ENCODE peak calls at places on chromosomes 1 and 21, in eight cellular contexts. Y is foreskin fibroblast; T is central memory CD4-positive, alpha-beta T cell; R is GM12865; F is C1 segment of cervical spinal cord; G is activated T-cell treated with anti-CD3 and anti-CD28 coated beads for 1 hour; N is coronary artery; Z is AG09319. S is an unnamed sample.

GRCh38 chr1:17825273-17826164 is 70.4 kb downstream of the ACTL8 start:
- DNase-seq in G (no peak), N (peak), Y (no peak), T (no peak), Z (no peak), F (no peak), R (no peak), S (no peak)

GRCh38 chr1:247906504-247907047 is 11.2 kb downstream of the OR2W3 start:
- DNase-seq in T (peak), Y (no peak), N (no peak), G (no peak), Z (no peak), R (no peak), F (no peak), S (peak)

GRCh38 chr1:214862421-214862820 is 220.1 kb upstream of the KCNK2 start:
- DNase-seq in G (no peak), T (no peak), N (no peak), R (no peak), F (no peak), Y (no peak), Z (no peak), S (peak)

GRCh38 chr1:221576268-221576667 is 165.6 kb downstream of the DUSP10 start:
- DNase-seq in Y (peak), N (no peak), F (no peak), T (no peak), R (peak), Z (no peak), G (no peak), S (peak)

GRCh38 chr1:48222501-48223242 is at the start of gene SLC5A9:
- DNase-seq in Y (no peak), F (no peak), T (no peak), G (no peak), R (no peak), N (no peak), Z (no peak), S (no peak)

GRCh38 chr21:36981049-36981391 is 14.6 kb upstream of the HLCS start:
- DNase-seq in N (no peak), T (no peak), G (no peak), F (no peak), Z (no peak), R (no peak), Y (no peak), S (no peak)

GRCh38 chr1:17933991-17934390 is 173.6 kb upstream of the IGSF21 start:
- DNase-seq in G (no peak), F (no peak), Z (no peak), Y (no peak), T (no peak), R (no peak), N (no peak), S (no peak)

GRCh38 chr1:93716974-93717373 is 35.3 kb upstream of the BCAR3 start:
- DNase-seq in T (no peak), Y (no peak), Z (no peak), F (no peak), G (no peak), N (no peak), R (peak), S (peak)

GRCh38 chr1:2208309-2209239 is 14.0 kb upstream of the FAAP20 start:
- DNase-seq in Y (peak), T (no peak), N (peak), R (no peak), G (no peak), Z (peak), F (no peak), S (peak)

GRCh38 chr1:230031131-230031530 is 35.9 kb upstream of the GALNT2 start:
- DNase-seq in R (no peak), F (no peak), Z (no peak), N (no peak), T (no peak), G (no peak), Y (peak), S (peak)

GRCh38 chr1:193355179-193355578 is 168.8 kb upstream of the B3GALT2 start:
- DNase-seq in T (no peak), F (no peak), R (no peak), N (no peak), Z (no peak), G (no peak), Y (peak), S (peak)

GRCh38 chr1:170661646-170662411 is 2.1 kb upstream of the PRRX1 start:
- DNase-seq in F (no peak), N (no peak), R (no peak), G (no peak), Z (no peak), T (no peak), Y (peak), S (peak)

GRCh38 chr21:14981246-14981645 is 83.6 kb downstream of the NRIP1 start:
- DNase-seq in G (no peak), Y (no peak), Z (no peak), N (no peak), F (no peak), R (no peak), T (no peak), S (no peak)

GRCh38 chr1:19305880-19306279 is 6.1 kb downstream of the AKR7A2 start:
- DNase-seq in F (no peak), T (no peak), Y (no peak), Z (no peak), R (no peak), G (no peak), N (no peak), S (no peak)

GRCh38 chr1:54273092-54273836 is 73.3 kb downstream of the MRPL37 start:
- DNase-seq in T (no peak), G (no peak), Z (peak), F (peak), R (peak), N (peak), Y (peak), S (no peak)

GRCh38 chr1:85607126-85607912 is 26.8 kb downstream of the CCN1 start:
- DNase-seq in Y (peak), N (no peak), F (no peak), T (no peak), R (no peak), Z (peak), G (no peak), S (peak)

GRCh38 chr1:56135069-56135863 is 444.1 kb downstream of the PLPP3 start:
- DNase-seq in Z (no peak), Y (no peak), F (no peak), T (no peak), R (peak), G (no peak), N (no peak), S (no peak)

GRCh38 chr1:236951672-236952071 is 52.6 kb downstream of the MT1HL1 start:
- DNase-seq in Y (no peak), Z (no peak), G (no peak), T (no peak), F (no peak), N (no peak), R (no peak), S (no peak)

GRCh38 chr1:222071313-222071886 is 329.5 kb upstream of the DUSP10 start:
- DNase-seq in N (no peak), T (no peak), Z (no peak), F (no peak), Y (no peak), R (no peak), G (no peak), S (no peak)

GRCh38 chr1:13469343-13469742 is 44.5 kb downstream of the LRRC38 start:
- DNase-seq in Y (no peak), T (no peak), F (no peak), N (no peak), Z (no peak), G (no peak), R (peak), S (no peak)

S was measured in foreskin keratinocyte.